ENCODE peak calls at places on chromosomes 2 and 18, in four cellular contexts. G is K562, T is HepG2, P is HCT116. E is an unnamed sample.

GRCh38 chr18:63648241-63648640 is 4.2 kb upstream of the SERPINB4 start:
- DNase-seq in T (no peak), P (no peak), G (no peak), E (no peak)

GRCh38 chr2:8573234-8573941 is 108.5 kb upstream of the ID2 start:
- DNase-seq in T (peak; percentile 47), G (no peak), P (no peak), E (no peak)

GRCh38 chr2:111198701-111199100 is 78.0 kb downstream of the BCL2L11 start:
- DNase-seq in G (no peak), T (no peak), P (no peak), E (no peak)

GRCh38 chr18:48824231-48824970 is 126.4 kb downstream of the SMAD7 start:
- DNase-seq in P (no peak), G (no peak), T (no peak), E (no peak)

GRCh38 chr2:85137131-85137530 is 3.9 kb downstream of the TCF7L1 start:
- DNase-seq in G (no peak), P (no peak), T (no peak), E (no peak)

GRCh38 chr2:228689049-228689448 is 507.6 kb upstream of the SPHKAP start:
- DNase-seq in G (no peak), P (no peak), T (no peak), E (no peak)

GRCh38 chr2:215965532-215966152 is 47.7 kb downstream of the MREG start:
- DNase-seq in G (no peak), P (no peak), T (no peak), E (no peak)

GRCh38 chr2:241865957-241866858 is 3.3 kb upstream of the RTP5 start:
- DNase-seq in T (no peak), P (no peak), G (no peak), E (no peak)

GRCh38 chr2:77210725-77211124 is 311.5 kb downstream of the LRRTM4 start:
- DNase-seq in G (no peak), T (no peak), P (no peak), E (no peak)

GRCh38 chr2:19377717-19378116 is 19.3 kb upstream of the OSR1 start:
- DNase-seq in P (no peak), T (no peak), G (no peak), E (no peak)

GRCh38 chr2:234293973-234294372 is 202.9 kb downstream of the ARL4C start:
- DNase-seq in T (no peak), G (no peak), P (peak; percentile 37), E (no peak)

GRCh38 chr2:18752022-18752493 is 162.7 kb upstream of the NT5C1B start:
- DNase-seq in T (peak; percentile 73), G (no peak), P (no peak), E (no peak)

GRCh38 chr2:217248312-217248935 is 388.6 kb upstream of the TNP1 start:
- DNase-seq in T (no peak), G (no peak), P (no peak), E (no peak)

GRCh38 chr2:147525724-147526489 is 318.9 kb upstream of the ACVR2A start:
- DNase-seq in G (no peak), P (no peak), T (no peak), E (no peak)

GRCh38 chr2:181352158-181352557 is 105.0 kb upstream of the ITGA4 start:
- DNase-seq in T (no peak), G (no peak), P (no peak), E (no peak)

GRCh38 chr2:67515538-67515937 is 118.4 kb downstream of the ETAA1 start:
- DNase-seq in P (no peak), T (no peak), G (no peak), E (no peak)

GRCh38 chr2:76821731-76822130 is 700.4 kb downstream of the LRRTM4 start:
- DNase-seq in T (no peak), G (no peak), P (no peak), E (no peak)

DNA sequence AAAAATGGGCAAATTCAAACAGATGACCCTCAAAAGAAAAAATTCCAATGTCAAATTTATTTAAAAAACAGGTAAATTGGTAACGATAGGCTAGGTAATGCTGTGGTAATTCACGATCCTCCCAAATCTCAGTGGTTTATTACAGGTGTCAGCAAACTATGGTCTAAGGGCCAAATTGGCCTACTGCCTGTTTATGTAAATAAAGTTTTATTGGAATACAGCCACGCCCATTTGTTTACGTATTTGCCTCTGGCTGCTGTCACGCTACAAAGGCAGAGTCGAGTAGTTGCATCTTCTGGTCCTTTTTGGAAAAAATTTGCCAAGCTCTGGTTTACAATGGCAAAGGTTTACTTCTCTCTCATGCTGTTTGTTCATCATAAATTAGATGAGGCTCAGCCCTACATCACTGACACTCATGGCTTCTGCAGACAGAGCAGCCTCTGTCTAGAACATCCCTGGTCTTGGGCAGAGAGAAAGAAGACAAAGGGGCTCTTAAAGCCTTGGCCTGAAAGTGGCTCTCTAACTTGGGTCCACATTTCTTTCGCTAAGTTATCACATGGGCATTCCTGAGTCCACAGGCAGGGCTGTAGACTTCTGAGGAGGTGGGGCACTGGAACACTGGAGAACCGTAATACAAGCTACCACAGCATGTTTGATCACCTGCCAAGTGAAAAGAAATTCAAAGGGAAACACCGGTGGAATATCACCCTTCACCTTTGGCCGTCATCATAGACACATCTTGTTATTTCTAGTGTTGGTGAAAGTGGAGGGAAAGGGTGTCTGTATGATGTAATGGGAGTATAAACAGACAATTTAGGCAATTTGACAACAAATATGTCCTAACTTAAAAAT is 34.8 kb downstream of the SP110 start:
- DNase-seq in P (no peak), T (no peak), G (no peak), E (no peak)
- TF ChIP-seq TCF7L2 in P (no peak), T (no peak), G (no peak), E (no peak)

GRCh38 chr2:227395556-227395955 is 7.8 kb upstream of the SCYGR1 start:
- DNase-seq in T (no peak), P (no peak), G (no peak), E (no peak)

GRCh38 chr2:227402321-227402720 is 14.6 kb upstream of the SCYGR1 start:
- DNase-seq in T (no peak), G (no peak), P (no peak), E (no peak)

GRCh38 chr2:227397562-227397961 is 9.8 kb upstream of the SCYGR1 start:
- DNase-seq in T (no peak), P (no peak), G (no peak), E (no peak)

GRCh38 chr2:227402959-227403358 is 15.2 kb upstream of the SCYGR1 start:
- DNase-seq in T (no peak), P (no peak), G (no peak), E (no peak)

DNA sequence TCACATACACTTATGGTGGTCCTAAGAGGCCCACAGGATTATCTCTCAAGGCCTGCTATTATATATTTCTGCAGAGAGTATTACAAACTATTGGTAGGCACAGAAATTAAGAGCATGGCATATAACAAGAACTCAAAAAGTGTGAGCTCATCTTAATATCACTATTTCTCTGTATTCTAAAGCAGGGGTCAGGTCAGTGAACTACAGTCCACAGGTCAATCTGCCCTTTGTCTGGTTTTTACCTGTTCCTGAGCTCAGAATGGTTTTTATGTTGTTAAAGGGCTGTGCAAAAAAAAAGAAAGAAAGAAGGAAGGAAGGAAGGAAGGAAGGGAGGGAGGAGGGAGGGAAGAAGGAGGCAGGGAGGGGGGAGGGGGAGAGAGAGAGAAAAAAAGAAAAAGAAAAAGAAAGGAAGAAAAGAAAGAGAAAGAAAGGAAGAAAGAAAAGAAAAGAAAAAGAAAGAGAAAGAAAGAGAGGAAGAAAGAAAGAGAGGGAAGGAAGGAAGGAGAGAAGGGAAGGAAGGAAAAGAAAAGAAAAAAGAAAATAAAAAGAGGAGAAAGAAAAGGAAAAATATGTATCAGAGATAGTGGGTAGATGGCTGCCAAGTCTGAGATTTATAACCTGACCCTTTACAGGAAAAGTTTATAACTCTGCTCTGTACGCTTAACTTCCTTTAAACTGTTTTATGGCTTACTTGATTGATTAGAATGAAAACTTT is 11.1 kb upstream of the SCYGR1 start:
- DNase-seq in G (no peak), P (no peak), T (no peak), E (no peak)
- H3K4me1 ChIP-seq in G (no peaks in the 10 kb centered on the region), P (peaks cover 9% of the 10 kb centered on the region), T (peaks cover 16% of the 10 kb centered on the region), E (no peaks in the 10 kb centered on the region)

GRCh38 chr2:625415-626135 is 51.6 kb downstream of the TMEM18 start:
- DNase-seq in P (no peak), T (no peak), G (no peak), E (no peak)
- TF ChIP-seq TCF7L2 in P (no peak), T (no peak), G (no peak), E (no peak)

GRCh38 chr2:74573747-74574562 is 19.4 kb downstream of the DOK1 start:
- DNase-seq in T (no peak), P (no peak), G (no peak), E (no peak)
- H3K4me1 ChIP-seq in T (peaks cover 12% of the 10 kb centered on the region), P (peaks cover 3% of the 10 kb centered on the region), G (peaks cover 42% of the 10 kb centered on the region), E (no peaks in the 10 kb centered on the region)

DNA sequence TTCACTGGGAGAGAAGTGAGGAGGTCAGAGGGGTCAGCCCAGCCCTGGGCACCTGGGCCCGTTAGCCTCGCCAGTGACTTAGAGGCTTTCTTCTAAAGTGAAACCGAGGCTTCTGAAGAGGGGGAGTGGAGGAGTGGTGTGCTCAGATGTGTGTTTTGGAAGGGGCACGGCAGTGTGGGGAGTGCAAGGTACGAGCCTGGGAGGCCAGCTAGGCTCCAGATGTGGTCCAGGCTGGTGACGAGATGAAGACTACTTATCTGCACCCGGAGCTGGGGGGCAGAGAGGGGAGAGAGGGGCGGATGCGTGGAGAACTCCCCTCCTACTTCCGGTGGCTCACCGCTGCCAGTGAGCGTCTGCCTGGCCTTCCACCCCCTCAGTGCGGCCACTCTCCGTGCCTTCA is 371.3 kb upstream of the HS6ST1 start:
- DNase-seq in P (no peak), G (peak; percentile 27), T (no peak), E (no peak)
- TF ChIP-seq TCF7L2 in P (no peak), G (no peak), T (no peak), E (no peak)

E was measured in Panc1.